ENCODE peak calls at places on chromosomes 16 and 17, in four cellular contexts. H is Caki2, R is NCI-H1694 treated with DMSO at 0.1 percent for 48 hours, U is T-helper 1 cell. O is an unnamed sample.

GRCh38 chr17:31060814-31061550 is 33.8 kb upstream of the NF1 start:
- DNase-seq in H (no peak), R (no peak), U (no peak), O (no peak)

GRCh38 chr17:82840431-82840831 is 609 bp upstream of the ZNF750 start:
- DNase-seq in H (no peak), R (no peak), U (no peak), O (no peak)

GRCh38 chr17:5772720-5773119 is 188.4 kb upstream of the NLRP1 start:
- DNase-seq in H (no peak), R (no peak), U (no peak), O (no peak)

GRCh38 chr16:69107311-69107962 is 2.0 kb downstream of the HAS3 start:
- DNase-seq in H (peak; percentile 56), R (no peak), U (no peak), O (no peak)

GRCh38 chr17:58401287-58401686 is 16.0 kb downstream of the RNF43 start:
- DNase-seq in H (no peak), R (no peak), U (no peak), O (peak; percentile 62)

GRCh38 chr16:24753437-24753836 is 24.0 kb downstream of the TNRC6A start:
- DNase-seq in H (no peak), R (no peak), U (no peak), O (no peak)

GRCh38 chr16:65070831-65071230 is 51.0 kb downstream of the CDH11 start:
- DNase-seq in H (peak; percentile 81), R (no peak), U (no peak), O (peak; percentile 70)

GRCh38 chr16:23807028-23807427 is 28.8 kb upstream of the PRKCB start:
- DNase-seq in H (no peak), R (no peak), U (no peak), O (no peak)

GRCh38 chr17:49054342-49055092 is 57.3 kb downstream of the IGF2BP1 start:
- DNase-seq in H (no peak), R (no peak), U (no peak), O (no peak)

GRCh38 chr17:66340720-66341119 is 38.3 kb downstream of the PRKCA start:
- DNase-seq in H (no peak), R (no peak), U (no peak), O (no peak)

GRCh38 chr16:85379041-85380001 is 233.8 kb upstream of the GSE1 start:
- DNase-seq in H (no peak), R (no peak), U (no peak), O (no peak)

GRCh38 chr17:17839792-17840707 is 3.3 kb upstream of the SREBF1 start:
- DNase-seq in H (peak; percentile 93), R (peak; percentile 64), U (peak; percentile 85), O (peak; percentile 87)

GRCh38 chr16:17078950-17079631 is 391.7 kb downstream of the XYLT1 start:
- DNase-seq in H (no peak), R (peak; percentile 2), U (no peak), O (no peak)

GRCh38 chr16:19520861-19521331 is 1.0 kb downstream of the GDE1 start:
- DNase-seq in H (peak; percentile 63), R (no peak), U (peak; percentile 16), O (peak; percentile 19)

GRCh38 chr17:81842725-81843504 is 8.1 kb upstream of the PPP1R27 start:
- DNase-seq in H (no peak), R (no peak), U (no peak), O (no peak)

GRCh38 chr17:44221072-44221861 is 1.8 kb upstream of the UBTF start:
- DNase-seq in H (peak; percentile 81), R (peak; percentile 85), U (peak; percentile 60), O (peak; percentile 87)

O was measured in G401.